ENCODE peak calls at places on chromosomes 7 and 10, in ten cellular contexts. H, N, W, I, Q, R, P, A, K and E are unnamed samples.
A peak's percentile ranks its signal among the peaks of the same experiment; 100 is the strongest.

GRCh38 chr7:105304040-105304895 is 84.5 kb downstream of the SRPK2 start:
- DNase-seq in H (no peak), N (peak; percentile 90), W (peak; percentile 49), I (peak; percentile 77), Q (peak; percentile 11), R (peak; percentile 60), P (no peak), A (no peak), K (no peak), E (no peak)

GRCh38 chr7:156751319-156751718 is 110.7 kb downstream of the RNF32 start:
- DNase-seq in H (no peak), N (no peak), W (peak; percentile 78), I (peak; percentile 97), Q (peak; percentile 17), R (peak; percentile 99), P (no peak), A (no peak), K (no peak), E (peak; percentile 11)

GRCh38 chr7:25256424-25256823 is 28.1 kb upstream of the NPVF start:
- DNase-seq in H (no peak), N (no peak), W (no peak), I (no peak), Q (no peak), R (no peak), P (no peak), A (no peak), K (no peak), E (no peak)

GRCh38 chr7:88866265-88866863 is 70.8 kb upstream of the TEX47 start:
- DNase-seq in H (no peak), N (peak; percentile 41), W (no peak), I (no peak), Q (no peak), R (no peak), P (no peak), A (no peak), K (no peak), E (no peak)

GRCh38 chr10:11230706-11231105 is 213.0 kb downstream of the CELF2 start:
- DNase-seq in H (no peak), N (no peak), W (no peak), I (no peak), Q (no peak), R (no peak), P (no peak), A (no peak), K (no peak), E (no peak)

GRCh38 chr7:30750574-30751256 is 1.2 kb upstream of the INMT start:
- DNase-seq in H (no peak), N (no peak), W (peak; percentile 98), I (peak; percentile 92), Q (no peak), R (peak; percentile 91), P (peak; percentile 92), A (no peak), K (peak; percentile 56), E (no peak)

GRCh38 chr7:149720372-149721083 is 52.9 kb downstream of the ZNF467 start:
- DNase-seq in H (no peak), N (no peak), W (no peak), I (no peak), Q (no peak), R (no peak), P (peak; percentile 79), A (no peak), K (peak; percentile 91), E (peak; percentile 60)

GRCh38 chr7:48090095-48090805 is 1.2 kb downstream of the UPP1 start:
- DNase-seq in H (no peak), N (no peak), W (no peak), I (peak; percentile 34), Q (peak; percentile 41), R (peak; percentile 46), P (peak; percentile 78), A (peak; percentile 36), K (peak; percentile 51), E (no peak)

DNA sequence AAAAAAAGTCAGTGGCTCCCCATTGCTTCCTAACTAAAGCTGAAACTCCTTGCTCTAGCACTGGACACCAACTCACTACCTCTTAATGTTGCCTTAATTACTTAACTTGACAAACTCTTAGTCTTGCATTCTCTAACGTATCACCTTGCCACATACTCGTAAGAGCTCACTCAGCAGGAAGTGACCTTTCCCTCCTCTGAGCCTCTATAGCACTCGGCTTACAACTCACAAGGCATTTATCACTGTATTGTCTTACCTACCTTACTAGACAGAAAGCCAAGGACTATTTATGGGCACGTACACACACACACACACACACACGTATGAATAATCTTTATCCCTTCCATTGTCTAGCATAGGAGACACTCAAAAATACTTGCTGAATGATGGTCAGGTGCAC is 21.2 kb downstream of the CEP41 start:
- DNase-seq in H (no peak), N (no peak), W (no peak), I (peak; percentile 6), Q (no peak), R (peak; percentile 71), P (no peak), A (no peak), K (no peak), E (no peak)
- TF ChIP-seq CTCF in H (no peak), N (no peak), W (no peak), I (no peak), Q (no peak), R (no peak), P (no peak), A (no peak), K (no peak), E (no peak)

GRCh38 chr7:155398944-155399343 is 59.0 kb upstream of the EN2 start:
- DNase-seq in H (no peak), N (no peak), W (no peak), I (no peak), Q (peak; percentile 45), R (no peak), P (no peak), A (no peak), K (no peak), E (no peak)
- TF ChIP-seq CTCF in H (no peak), N (peak; percentile 18), W (no peak), I (no peak), Q (peak; percentile 12), R (no peak), P (no peak), A (peak; percentile 37), K (no peak), E (no peak)

GRCh38 chr10:78356291-78356915 is 322.7 kb downstream of the RPS24 start:
- DNase-seq in H (no peak), N (no peak), W (no peak), I (no peak), Q (no peak), R (no peak), P (no peak), A (no peak), K (no peak), E (no peak)

GRCh38 chr10:78357673-78358206 is 324.1 kb downstream of the RPS24 start:
- DNase-seq in H (no peak), N (no peak), W (no peak), I (no peak), Q (no peak), R (no peak), P (no peak), A (no peak), K (no peak), E (no peak)

GRCh38 chr10:78358982-78359381 is 325.3 kb downstream of the RPS24 start:
- DNase-seq in H (no peak), N (no peak), W (no peak), I (no peak), Q (no peak), R (no peak), P (no peak), A (no peak), K (no peak), E (no peak)

GRCh38 chr10:78358406-78358805 is 324.7 kb downstream of the RPS24 start:
- DNase-seq in H (no peak), N (no peak), W (no peak), I (no peak), Q (no peak), R (no peak), P (no peak), A (no peak), K (no peak), E (no peak)

DNA sequence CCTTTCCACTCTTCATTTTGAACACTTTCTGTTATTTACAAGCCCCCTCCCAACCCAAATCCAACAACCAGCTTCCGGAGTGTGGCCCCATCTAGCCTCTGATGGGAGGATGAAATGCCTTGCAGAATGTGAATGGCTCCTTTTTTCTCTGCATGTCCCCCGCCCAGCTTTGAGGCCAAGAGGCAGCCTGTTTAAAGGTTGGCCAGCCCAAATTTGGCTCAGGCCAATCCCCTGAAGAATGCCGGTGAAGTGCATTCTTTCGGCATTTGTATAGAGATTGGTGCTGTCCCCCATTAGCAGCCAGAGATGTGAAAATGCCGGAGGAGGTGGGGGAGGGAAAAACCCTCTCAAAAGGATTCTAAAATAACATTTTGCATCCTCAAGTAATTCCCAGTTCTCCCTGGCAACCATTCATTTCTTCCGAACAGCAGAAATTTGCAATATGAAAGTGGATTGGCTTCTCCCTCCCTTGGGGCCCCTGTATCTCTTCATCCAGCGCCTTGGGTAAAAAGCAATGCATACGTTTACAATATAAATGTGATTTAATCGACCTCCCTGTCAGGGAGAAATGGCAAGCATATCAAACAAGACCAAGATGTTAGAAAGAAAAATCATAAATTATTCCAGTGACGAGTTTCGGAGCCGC is 323.5 kb downstream of the RPS24 start:
- DNase-seq in H (peak; percentile 41), N (no peak), W (no peak), I (no peak), Q (no peak), R (no peak), P (no peak), A (no peak), K (no peak), E (no peak)
- TF ChIP-seq CTCF in H (no peak), N (no peak), W (no peak), I (no peak), Q (no peak), R (no peak), P (no peak), A (no peak), K (no peak), E (no peak)

GRCh38 chr7:97842006-97842405 is 30.2 kb downstream of the ASNS start:
- DNase-seq in H (no peak), N (no peak), W (no peak), I (no peak), Q (no peak), R (no peak), P (no peak), A (no peak), K (peak; percentile 10), E (no peak)

GRCh38 chr7:97845622-97846203 is 26.5 kb downstream of the ASNS start:
- DNase-seq in H (no peak), N (peak; percentile 36), W (peak; percentile 25), I (peak; percentile 15), Q (peak; percentile 24), R (no peak), P (no peak), A (no peak), K (peak; percentile 25), E (peak; percentile 43)

GRCh38 chr7:97842772-97843345 is 29.3 kb downstream of the ASNS start:
- DNase-seq in H (no peak), N (no peak), W (no peak), I (no peak), Q (no peak), R (no peak), P (no peak), A (no peak), K (no peak), E (no peak)

GRCh38 chr7:97846945-97847344 is 25.3 kb downstream of the ASNS start:
- DNase-seq in H (no peak), N (no peak), W (no peak), I (no peak), Q (no peak), R (no peak), P (no peak), A (no peak), K (no peak), E (no peak)

DNA sequence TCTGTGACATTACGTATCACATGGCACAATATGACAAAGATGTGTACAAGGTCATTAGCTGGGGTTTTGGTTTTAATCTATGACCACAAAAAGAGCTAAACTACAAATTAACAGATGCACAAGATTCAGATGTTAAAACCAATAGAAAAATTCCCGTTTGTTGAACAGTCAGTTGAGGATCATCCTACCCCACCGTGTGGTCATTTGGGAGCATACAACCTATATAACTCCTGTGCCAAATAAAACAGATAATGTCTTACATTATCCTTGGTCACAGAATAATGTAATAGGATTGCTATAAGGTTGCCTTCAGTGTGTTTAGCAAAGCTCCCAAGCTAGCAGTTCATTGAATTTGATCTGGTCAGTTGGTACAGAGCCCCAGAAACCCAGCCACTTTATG is 28.2 kb downstream of the ASNS start:
- DNase-seq in H (no peak), N (no peak), W (no peak), I (peak; percentile 4), Q (peak; percentile 18), R (no peak), P (no peak), A (peak; percentile 37), K (no peak), E (no peak)
- TF ChIP-seq CTCF in H (no peak), N (peak; percentile 18), W (no peak), I (no peak), Q (no peak), R (no peak), P (no peak), A (peak; percentile 57), K (no peak), E (no peak)